ENCODE peak calls at places on chromosome 5, in four cellular contexts. One of them, this sample, is unnamed.

GRCh38 chr5:145499483-145499882 is 335.7 kb downstream of the PRELID2 start:
- DNase-seq in HepG2: no peak
- DNase-seq in K562: no peak
- DNase-seq in GM12878: no peak
- DNase-seq in this sample: no peak

GRCh38 chr5:80254767-80255424 is 952 bp downstream of the SERINC5 start:
- DNase-seq in HepG2: no peak
- DNase-seq in K562: no peak
- DNase-seq in GM12878: no peak
- DNase-seq in this sample: peak

GRCh38 chr5:148166550-148167283 is 1.6 kb upstream of the SPINK14 start:
- DNase-seq in HepG2: no peak
- DNase-seq in K562: no peak
- DNase-seq in GM12878: no peak
- DNase-seq in this sample: no peak

GRCh38 chr5:73433982-73434342 is 14.6 kb downstream of the FOXD1 start:
- DNase-seq in HepG2: no peak
- DNase-seq in K562: no peak
- DNase-seq in GM12878: no peak
- DNase-seq in this sample: no peak

GRCh38 chr5:180670586-180671359 is 21.4 kb upstream of the FLT4 start:
- DNase-seq in HepG2: peak
- DNase-seq in K562: peak
- DNase-seq in GM12878: peak
- DNase-seq in this sample: peak

GRCh38 chr5:16842916-16843315 is 93.2 kb downstream of the MYO10 start:
- DNase-seq in HepG2: no peak
- DNase-seq in K562: no peak
- DNase-seq in GM12878: no peak
- DNase-seq in this sample: no peak

GRCh38 chr5:82879089-82879488 is 198.1 kb downstream of the TMEM167A start:
- DNase-seq in HepG2: no peak
- DNase-seq in K562: no peak
- DNase-seq in GM12878: no peak
- DNase-seq in this sample: no peak

GRCh38 chr5:5708367-5708919 is 286.0 kb downstream of the ICE1 start:
- DNase-seq in HepG2: no peak
- DNase-seq in K562: no peak
- DNase-seq in GM12878: no peak
- DNase-seq in this sample: no peak

GRCh38 chr5:72943307-72943706 is 12.5 kb upstream of the FCHO2 start:
- DNase-seq in HepG2: no peak
- DNase-seq in K562: no peak
- DNase-seq in GM12878: no peak
- DNase-seq in this sample: no peak

GRCh38 chr5:78547731-78548189 is 100.8 kb downstream of the LHFPL2 start:
- DNase-seq in HepG2: no peak
- DNase-seq in K562: no peak
- DNase-seq in GM12878: no peak
- DNase-seq in this sample: no peak

GRCh38 chr5:122805481-122805880 is 30.6 kb downstream of the SNX2 start:
- DNase-seq in HepG2: no peak
- DNase-seq in K562: no peak
- DNase-seq in GM12878: no peak
- DNase-seq in this sample: no peak

GRCh38 chr5:61969761-61970160 is 336.2 kb upstream of the KIF2A start:
- DNase-seq in HepG2: no peak
- DNase-seq in K562: no peak
- DNase-seq in GM12878: no peak
- DNase-seq in this sample: no peak

GRCh38 chr5:111595425-111595824 is 83.1 kb upstream of the STARD4 start:
- DNase-seq in HepG2: no peak
- DNase-seq in K562: no peak
- DNase-seq in GM12878: no peak
- DNase-seq in this sample: no peak

GRCh38 chr5:45696206-45696836 is at the start of gene HCN1:
- DNase-seq in HepG2: peak
- DNase-seq in K562: no peak
- DNase-seq in GM12878: no peak
- DNase-seq in this sample: peak

GRCh38 chr5:133295520-133295919 is 243.7 kb downstream of the HSPA4 start:
- DNase-seq in HepG2: no peak
- DNase-seq in K562: no peak
- DNase-seq in GM12878: no peak
- DNase-seq in this sample: no peak

GRCh38 chr5:59358497-59358896 is 535.0 kb downstream of the PDE4D start:
- DNase-seq in HepG2: no peak
- DNase-seq in K562: no peak
- DNase-seq in GM12878: no peak
- DNase-seq in this sample: peak

GRCh38 chr5:129384736-129385135 is 75.4 kb upstream of the ADAMTS19 start:
- DNase-seq in HepG2: no peak
- DNase-seq in K562: no peak
- DNase-seq in GM12878: no peak
- DNase-seq in this sample: no peak

GRCh38 chr5:125497651-125498050 is 751.2 kb upstream of the ZNF608 start:
- DNase-seq in HepG2: no peak
- DNase-seq in K562: no peak
- DNase-seq in GM12878: no peak
- DNase-seq in this sample: no peak

GRCh38 chr5:107672212-107673105 is 1.7 kb upstream of the EFNA5 start:
- DNase-seq in HepG2: peak
- DNase-seq in K562: peak
- DNase-seq in GM12878: no peak
- DNase-seq in this sample: peak

GRCh38 chr5:144313147-144313726 is 142.6 kb downstream of the KCTD16 start:
- DNase-seq in HepG2: no peak
- DNase-seq in K562: no peak
- DNase-seq in GM12878: no peak
- DNase-seq in this sample: peak

GRCh38 chr5:144304683-144305082 is 134.0 kb downstream of the KCTD16 start:
- DNase-seq in HepG2: no peak
- DNase-seq in K562: no peak
- DNase-seq in GM12878: no peak
- DNase-seq in this sample: no peak

GRCh38 chr5:144308211-144308610 is 137.5 kb downstream of the KCTD16 start:
- DNase-seq in HepG2: no peak
- DNase-seq in K562: no peak
- DNase-seq in GM12878: no peak
- DNase-seq in this sample: no peak

GRCh38 chr5:144307726-144308125 is 137.1 kb downstream of the KCTD16 start:
- DNase-seq in HepG2: no peak
- DNase-seq in K562: no peak
- DNase-seq in GM12878: no peak
- DNase-seq in this sample: no peak

DNA sequence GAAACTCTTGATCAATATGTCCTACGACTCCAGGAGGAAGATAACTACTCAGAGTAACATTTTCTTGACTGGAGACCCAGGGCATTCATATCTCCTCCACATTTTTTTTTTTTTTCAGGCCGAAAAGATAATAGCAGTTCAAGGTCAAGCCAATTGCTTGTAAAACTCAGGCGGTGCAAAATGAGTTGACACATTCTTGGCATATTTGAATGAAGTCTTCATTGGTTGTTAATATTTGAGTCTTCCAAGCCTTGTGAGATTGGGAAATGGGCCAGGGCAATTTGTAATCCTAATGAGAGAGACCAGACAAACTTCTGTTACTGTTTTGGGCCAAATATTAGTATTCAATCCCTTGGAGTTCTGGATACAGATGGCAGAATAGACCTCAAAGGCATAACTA is 138.6 kb downstream of the KCTD16 start:
- DNase-seq in HepG2: peak
- DNase-seq in K562: no peak
- DNase-seq in GM12878: no peak
- DNase-seq in this sample: no peak
- TF ChIP-seq YY1 in HepG2: no peak
- TF ChIP-seq YY1 in K562: no peak
- TF ChIP-seq YY1 in GM12878: no peak
- TF ChIP-seq YY1 in this sample: no peak

GRCh38 chr5:14684757-14685156 is 20.2 kb downstream of the OTULIN start:
- DNase-seq in HepG2: no peak
- DNase-seq in K562: no peak
- DNase-seq in GM12878: no peak
- DNase-seq in this sample: no peak
- TF ChIP-seq POLR2AphosphoS5 in HepG2: no peak
- TF ChIP-seq POLR2AphosphoS5 in K562: no peak
- TF ChIP-seq POLR2AphosphoS5 in GM12878: no peak
- TF ChIP-seq POLR2AphosphoS5 in this sample: no peak

GRCh38 chr5:172123269-172123692 is 64.7 kb downstream of the STK10 start:
- DNase-seq in HepG2: peak
- DNase-seq in K562: peak
- DNase-seq in GM12878: no peak
- DNase-seq in this sample: peak
- TF ChIP-seq NFIC in HepG2: no peak
- TF ChIP-seq NFIC in K562: peak
- TF ChIP-seq NFIC in GM12878: no peak
- TF ChIP-seq NFIC in this sample: no peak

DNA sequence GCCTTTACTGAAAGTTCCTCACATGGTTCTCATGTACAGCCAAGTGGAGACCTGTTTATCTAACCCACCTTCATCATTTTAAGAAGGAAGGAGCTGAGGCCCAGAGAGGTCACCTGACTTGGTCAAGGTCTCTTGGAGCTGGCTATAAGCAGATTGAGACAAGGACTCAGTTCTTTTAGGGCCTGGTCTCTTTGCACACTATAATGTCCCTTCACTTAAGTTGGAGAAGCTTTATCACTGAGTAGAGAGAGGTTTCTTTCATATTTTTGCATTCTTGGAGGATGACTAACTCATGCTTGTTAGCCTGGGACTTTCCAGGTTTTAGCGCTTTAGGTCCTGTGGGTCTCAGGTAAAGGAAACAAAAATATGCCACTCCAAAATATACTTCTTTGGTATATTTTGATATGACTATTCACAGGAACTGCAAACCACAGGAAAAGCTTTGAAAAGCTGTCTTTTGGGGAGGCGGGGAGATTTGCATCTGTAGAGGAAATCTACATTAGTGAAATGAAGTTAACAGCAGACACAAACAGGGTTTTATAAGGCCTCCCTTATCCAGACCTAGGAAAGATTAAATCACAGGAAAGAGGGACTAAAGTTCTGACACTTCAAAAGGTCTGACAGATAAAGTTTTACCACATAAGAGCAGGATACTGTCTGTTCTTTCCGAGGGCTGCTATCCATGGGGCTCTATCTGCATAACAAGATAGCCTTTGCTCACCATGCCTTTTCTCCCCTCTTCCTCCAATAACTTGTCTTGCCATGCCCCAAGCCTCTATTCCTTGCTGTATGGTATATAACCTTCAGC is 95.8 kb upstream of the ANKRD55 start:
- DNase-seq in HepG2: peak
- DNase-seq in K562: no peak
- DNase-seq in GM12878: peak
- DNase-seq in this sample: no peak
- TF ChIP-seq YY1 in HepG2: no peak
- TF ChIP-seq YY1 in K562: no peak
- TF ChIP-seq YY1 in GM12878: no peak
- TF ChIP-seq YY1 in this sample: no peak

DNA sequence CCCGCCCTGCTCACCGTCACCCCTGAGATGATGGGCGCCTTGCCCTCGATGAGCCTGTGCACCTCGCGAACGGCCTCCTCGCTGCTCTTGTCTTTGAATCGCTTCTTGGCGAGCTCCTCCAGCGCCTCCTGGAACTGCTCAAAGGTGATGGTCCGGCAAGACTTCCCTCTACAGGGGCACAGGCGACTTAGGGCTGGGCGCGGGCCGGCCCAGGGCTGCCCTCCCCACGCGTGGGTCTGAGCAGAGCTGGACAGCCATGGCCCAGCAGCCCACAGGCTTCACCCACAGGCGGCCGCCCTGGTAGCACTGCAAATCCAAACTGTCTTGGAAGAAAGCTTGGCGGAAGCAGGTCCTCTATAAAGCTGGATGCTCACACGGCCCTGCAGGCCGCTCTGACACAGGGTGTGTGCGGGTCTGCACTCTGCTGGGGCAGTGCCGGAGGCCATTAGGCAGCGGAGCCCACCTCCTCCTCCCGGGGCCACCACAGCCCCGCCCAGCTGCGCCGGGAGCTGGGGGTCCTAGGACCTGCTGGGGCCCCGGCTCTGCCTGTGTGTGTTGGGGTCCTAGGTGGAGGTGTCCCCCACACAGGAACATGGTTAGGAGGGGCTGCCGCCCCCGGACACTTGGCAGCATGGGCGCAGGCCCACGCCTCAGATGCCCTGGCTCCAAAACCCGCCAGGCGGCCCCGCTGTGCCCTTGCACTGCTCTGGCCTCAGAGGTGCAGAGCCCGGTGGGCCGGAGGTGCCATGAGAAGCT is 27.0 kb downstream of the TPPP start:
- DNase-seq in HepG2: no peak
- DNase-seq in K562: no peak
- DNase-seq in GM12878: no peak
- DNase-seq in this sample: no peak
- TF ChIP-seq POLR2AphosphoS5 in HepG2: no peak
- TF ChIP-seq POLR2AphosphoS5 in K562: no peak
- TF ChIP-seq POLR2AphosphoS5 in GM12878: no peak
- TF ChIP-seq POLR2AphosphoS5 in this sample: no peak

GRCh38 chr5:112957409-112957808 is 19.2 kb upstream of the DCP2 start:
- DNase-seq in HepG2: no peak
- DNase-seq in K562: no peak
- DNase-seq in GM12878: no peak
- DNase-seq in this sample: no peak

GRCh38 chr5:112960316-112960715 is 16.3 kb upstream of the DCP2 start:
- DNase-seq in HepG2: no peak
- DNase-seq in K562: no peak
- DNase-seq in GM12878: no peak
- DNase-seq in this sample: peak

GRCh38 chr5:112956606-112957005 is 20.0 kb upstream of the DCP2 start:
- DNase-seq in HepG2: no peak
- DNase-seq in K562: no peak
- DNase-seq in GM12878: no peak
- DNase-seq in this sample: no peak

GRCh38 chr5:112958774-112959088 is 17.9 kb upstream of the DCP2 start:
- DNase-seq in HepG2: no peak
- DNase-seq in K562: no peak
- DNase-seq in GM12878: no peak
- DNase-seq in this sample: no peak

DNA sequence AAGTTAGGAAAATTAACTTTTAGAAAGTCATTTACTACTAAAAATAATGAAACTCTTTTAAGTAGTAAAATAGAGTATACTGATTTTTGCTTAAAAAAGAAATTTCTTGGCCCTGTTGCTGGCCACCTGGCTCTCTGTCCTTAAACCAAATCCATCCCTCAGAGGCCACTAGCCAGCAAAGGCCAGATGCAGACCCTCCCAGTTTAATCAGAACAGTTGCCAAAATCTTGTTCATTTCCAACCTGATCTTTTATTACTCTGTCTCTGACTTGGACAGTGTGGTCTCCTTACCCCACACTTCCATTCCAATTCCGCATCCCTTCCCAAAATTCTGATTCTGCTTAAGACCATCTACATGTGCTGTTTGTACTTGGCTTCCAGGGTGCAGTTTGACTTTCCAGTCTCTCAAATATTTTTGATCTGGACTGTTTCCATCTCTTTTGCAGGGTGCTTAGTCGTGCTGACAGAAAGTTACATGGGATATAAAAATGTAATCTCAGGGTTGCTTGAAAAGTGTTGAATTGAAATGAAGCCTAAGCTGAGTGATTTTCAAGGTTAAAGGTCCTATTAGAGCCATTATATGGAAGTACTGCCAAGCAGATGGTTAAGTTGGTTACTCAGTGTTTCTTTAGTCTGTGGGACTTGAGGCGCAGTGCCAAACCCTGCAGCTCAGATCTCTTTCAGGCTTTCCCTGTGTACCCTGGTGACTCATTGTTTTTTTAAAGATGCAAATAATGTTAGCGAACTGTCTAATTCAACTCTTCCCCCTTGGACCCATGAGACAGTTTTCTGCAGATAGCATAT is 18.4 kb upstream of the DCP2 start:
- DNase-seq in HepG2: peak
- DNase-seq in K562: peak
- DNase-seq in GM12878: peak
- DNase-seq in this sample: no peak
- TF ChIP-seq NFIC in HepG2: no peak
- TF ChIP-seq NFIC in K562: peak
- TF ChIP-seq NFIC in GM12878: no peak
- TF ChIP-seq NFIC in this sample: peak